ENCODE peak calls at places on chromosome 5, in seven cellular contexts. One of them, this sample, is unnamed.

GRCh38 chr5:67253911-67254310 is 57.3 kb upstream of the CD180 start:
- DNase-seq in PC-3: no peak
- DNase-seq in psoas muscle: no peak
- DNase-seq in heart right ventricle: no peak
- DNase-seq in aorta: no peak
- DNase-seq in breast epithelium: no peak
- DNase-seq in thyroid gland: no peak
- DNase-seq in this sample: no peak

GRCh38 chr5:134263801-134264200 is 37.9 kb upstream of the PPP2CA start:
- DNase-seq in PC-3: no peak
- DNase-seq in breast epithelium: no peak
- DNase-seq in psoas muscle: no peak
- DNase-seq in thyroid gland: no peak
- DNase-seq in heart right ventricle: no peak
- DNase-seq in aorta: no peak
- DNase-seq in this sample: no peak

GRCh38 chr5:79464695-79465332 is 49.1 kb downstream of the HOMER1 start:
- DNase-seq in thyroid gland: no peak
- DNase-seq in PC-3: peak; percentile 52
- DNase-seq in breast epithelium: no peak
- DNase-seq in heart right ventricle: no peak
- DNase-seq in aorta: no peak
- DNase-seq in psoas muscle: no peak
- DNase-seq in this sample: peak; percentile 12

GRCh38 chr5:90095292-90096060 is 314.1 kb downstream of the CETN3 start:
- DNase-seq in heart right ventricle: no peak
- DNase-seq in aorta: no peak
- DNase-seq in PC-3: no peak
- DNase-seq in breast epithelium: no peak
- DNase-seq in psoas muscle: no peak
- DNase-seq in thyroid gland: no peak
- DNase-seq in this sample: no peak

GRCh38 chr5:29944327-29944726 is 1249.2 kb upstream of the CDH6 start:
- DNase-seq in psoas muscle: no peak
- DNase-seq in breast epithelium: no peak
- DNase-seq in heart right ventricle: no peak
- DNase-seq in thyroid gland: no peak
- DNase-seq in PC-3: peak; percentile 52
- DNase-seq in aorta: no peak
- DNase-seq in this sample: no peak

GRCh38 chr5:42691413-42691861 is 65.2 kb upstream of the CCDC152 start:
- DNase-seq in heart right ventricle: peak; percentile 44
- DNase-seq in psoas muscle: no peak
- DNase-seq in PC-3: no peak
- DNase-seq in thyroid gland: no peak
- DNase-seq in aorta: no peak
- DNase-seq in breast epithelium: no peak
- DNase-seq in this sample: no peak

GRCh38 chr5:10690460-10690859 is 70.6 kb downstream of the DAP start:
- DNase-seq in psoas muscle: no peak
- DNase-seq in aorta: no peak
- DNase-seq in breast epithelium: no peak
- DNase-seq in thyroid gland: no peak
- DNase-seq in heart right ventricle: no peak
- DNase-seq in PC-3: no peak
- DNase-seq in this sample: no peak

GRCh38 chr5:89289604-89290003 is 406.6 kb upstream of the MEF2C start:
- DNase-seq in aorta: no peak
- DNase-seq in thyroid gland: no peak
- DNase-seq in psoas muscle: no peak
- DNase-seq in heart right ventricle: no peak
- DNase-seq in breast epithelium: no peak
- DNase-seq in PC-3: no peak
- DNase-seq in this sample: no peak

GRCh38 chr5:71880531-71880930 is 161.5 kb downstream of the CARTPT start:
- DNase-seq in breast epithelium: no peak
- DNase-seq in heart right ventricle: no peak
- DNase-seq in thyroid gland: no peak
- DNase-seq in psoas muscle: no peak
- DNase-seq in aorta: no peak
- DNase-seq in PC-3: no peak
- DNase-seq in this sample: no peak

GRCh38 chr5:85814596-85814995 is 803.1 kb upstream of the COX7C start:
- DNase-seq in psoas muscle: no peak
- DNase-seq in thyroid gland: no peak
- DNase-seq in aorta: no peak
- DNase-seq in PC-3: no peak
- DNase-seq in breast epithelium: no peak
- DNase-seq in heart right ventricle: no peak
- DNase-seq in this sample: no peak

GRCh38 chr5:109833946-109834345 is 144.2 kb downstream of the MAN2A1 start:
- DNase-seq in psoas muscle: no peak
- DNase-seq in aorta: no peak
- DNase-seq in PC-3: no peak
- DNase-seq in breast epithelium: no peak
- DNase-seq in heart right ventricle: no peak
- DNase-seq in thyroid gland: no peak
- DNase-seq in this sample: no peak

GRCh38 chr5:132229236-132229635 is 1.6 kb upstream of the P4HA2 start:
- DNase-seq in heart right ventricle: no peak
- DNase-seq in PC-3: no peak
- DNase-seq in breast epithelium: no peak
- DNase-seq in psoas muscle: no peak
- DNase-seq in aorta: peak; percentile 30
- DNase-seq in thyroid gland: no peak
- DNase-seq in this sample: no peak

GRCh38 chr5:175696139-175696854 is 38.4 kb downstream of the HRH2 start:
- DNase-seq in thyroid gland: peak; percentile 41
- DNase-seq in PC-3: peak; percentile 38
- DNase-seq in heart right ventricle: peak; percentile 80
- DNase-seq in psoas muscle: peak; percentile 74
- DNase-seq in breast epithelium: peak; percentile 36
- DNase-seq in aorta: peak; percentile 87
- DNase-seq in this sample: peak; percentile 73

GRCh38 chr5:126002222-126002897 is 420.8 kb upstream of the GRAMD2B start:
- DNase-seq in aorta: peak; percentile 81
- DNase-seq in breast epithelium: no peak
- DNase-seq in heart right ventricle: peak; percentile 52
- DNase-seq in PC-3: no peak
- DNase-seq in thyroid gland: peak; percentile 90
- DNase-seq in psoas muscle: peak; percentile 43
- DNase-seq in this sample: no peak

GRCh38 chr5:14849516-14850294 is 21.9 kb downstream of the ANKH start:
- DNase-seq in psoas muscle: no peak
- DNase-seq in breast epithelium: no peak
- DNase-seq in thyroid gland: no peak
- DNase-seq in aorta: no peak
- DNase-seq in heart right ventricle: no peak
- DNase-seq in PC-3: peak; percentile 52
- DNase-seq in this sample: no peak

GRCh38 chr5:38830521-38831051 is 15.2 kb upstream of the OSMR start:
- DNase-seq in PC-3: peak; percentile 93
- DNase-seq in psoas muscle: no peak
- DNase-seq in thyroid gland: no peak
- DNase-seq in breast epithelium: no peak
- DNase-seq in aorta: no peak
- DNase-seq in heart right ventricle: no peak
- DNase-seq in this sample: no peak

GRCh38 chr5:180831139-180832080 is 28.8 kb upstream of the MGAT1 start:
- DNase-seq in psoas muscle: peak; percentile 86
- DNase-seq in heart right ventricle: peak; percentile 90
- DNase-seq in thyroid gland: peak; percentile 87
- DNase-seq in PC-3: peak; percentile 80
- DNase-seq in breast epithelium: peak; percentile 86
- DNase-seq in aorta: peak; percentile 95
- DNase-seq in this sample: peak; percentile 75
- H3K4me3 ChIP-seq in psoas muscle: peak overlapping the region; percentile 81
- H3K4me3 ChIP-seq in heart right ventricle: peak overlapping the region; percentile 98
- H3K4me3 ChIP-seq in thyroid gland: peak overlapping the region; percentile 79
- H3K4me3 ChIP-seq in PC-3: peak overlapping the region; percentile 77
- H3K4me3 ChIP-seq in breast epithelium: peak overlapping the region; percentile 82
- H3K4me3 ChIP-seq in aorta: peak overlapping the region; percentile 90
- H3K4me3 ChIP-seq in this sample: peak overlapping the region; percentile 62

GRCh38 chr5:55517804-55518203 is 17.0 kb downstream of the PLPP1 start:
- DNase-seq in heart right ventricle: no peak
- DNase-seq in breast epithelium: no peak
- DNase-seq in thyroid gland: no peak
- DNase-seq in psoas muscle: no peak
- DNase-seq in aorta: peak; percentile 62
- DNase-seq in PC-3: no peak
- DNase-seq in this sample: no peak
- H3K27ac ChIP-seq in heart right ventricle: no peak overlapping the region
- H3K27ac ChIP-seq in breast epithelium: no peak overlapping the region
- H3K27ac ChIP-seq in thyroid gland: no peak overlapping the region
- H3K27ac ChIP-seq in psoas muscle: no peak overlapping the region
- H3K27ac ChIP-seq in aorta: no peak overlapping the region
- H3K27ac ChIP-seq in PC-3: no peak overlapping the region
- H3K27ac ChIP-seq in this sample: no peak overlapping the region

GRCh38 chr5:32710859-32711692 is at the start of gene NPR3:
- DNase-seq in PC-3: peak; percentile 20
- DNase-seq in heart right ventricle: peak; percentile 37
- DNase-seq in breast epithelium: no peak
- DNase-seq in psoas muscle: peak; percentile 35
- DNase-seq in aorta: peak; percentile 86
- DNase-seq in thyroid gland: peak; percentile 57
- DNase-seq in this sample: no peak
- H3K36me3 ChIP-seq in PC-3: no peaks in the 10 kb centered on the region
- H3K36me3 ChIP-seq in heart right ventricle: no peaks in the 10 kb centered on the region
- H3K36me3 ChIP-seq in breast epithelium: no peaks in the 10 kb centered on the region
- H3K36me3 ChIP-seq in psoas muscle: no peaks in the 10 kb centered on the region
- H3K36me3 ChIP-seq in aorta: no peaks in the 10 kb centered on the region
- H3K36me3 ChIP-seq in thyroid gland: no peaks in the 10 kb centered on the region
- H3K36me3 ChIP-seq in this sample: no peaks in the 10 kb centered on the region

GRCh38 chr5:169765597-169765996 is 128.5 kb downstream of the DOCK2 start:
- DNase-seq in heart right ventricle: no peak
- DNase-seq in breast epithelium: no peak
- DNase-seq in aorta: no peak
- DNase-seq in PC-3: no peak
- DNase-seq in thyroid gland: no peak
- DNase-seq in psoas muscle: no peak
- DNase-seq in this sample: no peak

GRCh38 chr5:169762338-169763095 is 125.4 kb downstream of the DOCK2 start:
- DNase-seq in breast epithelium: no peak
- DNase-seq in heart right ventricle: no peak
- DNase-seq in aorta: no peak
- DNase-seq in psoas muscle: no peak
- DNase-seq in PC-3: peak; percentile 37
- DNase-seq in thyroid gland: no peak
- DNase-seq in this sample: no peak

GRCh38 chr5:169763437-169764301 is 126.6 kb downstream of the DOCK2 start:
- DNase-seq in psoas muscle: no peak
- DNase-seq in breast epithelium: no peak
- DNase-seq in aorta: no peak
- DNase-seq in PC-3: no peak
- DNase-seq in heart right ventricle: no peak
- DNase-seq in thyroid gland: no peak
- DNase-seq in this sample: no peak

GRCh38 chr5:169767938-169768337 is 130.9 kb downstream of the DOCK2 start:
- DNase-seq in breast epithelium: no peak
- DNase-seq in heart right ventricle: peak; percentile 27
- DNase-seq in aorta: no peak
- DNase-seq in psoas muscle: no peak
- DNase-seq in thyroid gland: no peak
- DNase-seq in PC-3: no peak
- DNase-seq in this sample: no peak

DNA sequence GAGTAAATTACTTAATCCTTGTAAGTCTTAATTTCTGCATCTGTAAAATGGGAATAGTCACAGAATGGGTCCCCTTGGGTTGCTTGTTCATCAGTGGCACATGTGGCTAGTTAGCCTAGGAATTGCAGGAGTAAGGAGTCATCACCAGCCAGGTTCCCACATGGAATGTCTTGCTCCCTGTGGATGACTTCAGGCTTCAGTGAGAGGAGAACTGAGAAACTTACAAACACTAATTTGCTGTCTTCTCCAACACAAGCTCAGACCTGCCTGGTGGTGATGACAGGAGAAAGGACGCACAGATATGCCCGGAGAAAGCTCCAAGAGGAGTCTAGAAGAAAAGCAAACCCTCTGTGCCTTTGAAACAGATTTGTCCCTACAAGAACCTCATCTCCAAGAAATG is 128.1 kb downstream of the DOCK2 start:
- DNase-seq in psoas muscle: no peak
- DNase-seq in heart right ventricle: no peak
- DNase-seq in breast epithelium: no peak
- DNase-seq in PC-3: no peak
- DNase-seq in thyroid gland: no peak
- DNase-seq in aorta: no peak
- DNase-seq in this sample: no peak
- H3K4me3 ChIP-seq in psoas muscle: no peak overlapping the region
- H3K4me3 ChIP-seq in heart right ventricle: no peak overlapping the region
- H3K4me3 ChIP-seq in breast epithelium: no peak overlapping the region
- H3K4me3 ChIP-seq in PC-3: no peak overlapping the region
- H3K4me3 ChIP-seq in thyroid gland: no peak overlapping the region
- H3K4me3 ChIP-seq in aorta: no peak overlapping the region
- H3K4me3 ChIP-seq in this sample: no peak overlapping the region

GRCh38 chr5:64165500-64166200 is at the start of gene RNF180:
- DNase-seq in heart right ventricle: peak; percentile 71
- DNase-seq in breast epithelium: peak; percentile 55
- DNase-seq in PC-3: peak; percentile 63
- DNase-seq in aorta: peak; percentile 88
- DNase-seq in thyroid gland: peak; percentile 60
- DNase-seq in psoas muscle: peak; percentile 48
- DNase-seq in this sample: no peak

GRCh38 chr5:64164166-64164565 is 1.5 kb upstream of the RNF180 start:
- DNase-seq in aorta: no peak
- DNase-seq in thyroid gland: no peak
- DNase-seq in PC-3: peak; percentile 46
- DNase-seq in psoas muscle: no peak
- DNase-seq in breast epithelium: no peak
- DNase-seq in heart right ventricle: no peak
- DNase-seq in this sample: no peak

GRCh38 chr5:64163746-64164145 is 1.9 kb upstream of the RNF180 start:
- DNase-seq in aorta: no peak
- DNase-seq in breast epithelium: no peak
- DNase-seq in heart right ventricle: no peak
- DNase-seq in thyroid gland: no peak
- DNase-seq in psoas muscle: no peak
- DNase-seq in PC-3: no peak
- DNase-seq in this sample: no peak

GRCh38 chr5:64165160-64165499 is 513 bp upstream of the RNF180 start:
- DNase-seq in heart right ventricle: no peak
- DNase-seq in thyroid gland: peak; percentile 33
- DNase-seq in psoas muscle: no peak
- DNase-seq in aorta: no peak
- DNase-seq in breast epithelium: no peak
- DNase-seq in PC-3: peak; percentile 38
- DNase-seq in this sample: no peak

GRCh38 chr5:64166201-64166959 is 737 bp downstream of the RNF180 start:
- DNase-seq in PC-3: peak; percentile 34
- DNase-seq in breast epithelium: no peak
- DNase-seq in thyroid gland: peak; percentile 53
- DNase-seq in psoas muscle: no peak
- DNase-seq in heart right ventricle: peak; percentile 18
- DNase-seq in aorta: no peak
- DNase-seq in this sample: no peak
- H3K27ac ChIP-seq in PC-3: peak overlapping the region; percentile 16
- H3K27ac ChIP-seq in breast epithelium: peak overlapping the region; percentile 85
- H3K27ac ChIP-seq in thyroid gland: peak overlapping the region; percentile 95
- H3K27ac ChIP-seq in psoas muscle: peak overlapping the region; percentile 78
- H3K27ac ChIP-seq in heart right ventricle: peak overlapping the region; percentile 83
- H3K27ac ChIP-seq in aorta: peak overlapping the region; percentile 86
- H3K27ac ChIP-seq in this sample: no peak overlapping the region

GRCh38 chr5:136814621-136815378 is 449.5 kb upstream of the TRPC7 start:
- DNase-seq in breast epithelium: no peak
- DNase-seq in aorta: no peak
- DNase-seq in PC-3: no peak
- DNase-seq in thyroid gland: no peak
- DNase-seq in heart right ventricle: no peak
- DNase-seq in psoas muscle: peak; percentile 17
- DNase-seq in this sample: no peak
- H3K36me3 ChIP-seq in breast epithelium: no peaks in the 10 kb centered on the region
- H3K36me3 ChIP-seq in aorta: no peaks in the 10 kb centered on the region
- H3K36me3 ChIP-seq in PC-3: no peaks in the 10 kb centered on the region
- H3K36me3 ChIP-seq in thyroid gland: no peaks in the 10 kb centered on the region
- H3K36me3 ChIP-seq in heart right ventricle: no peaks in the 10 kb centered on the region
- H3K36me3 ChIP-seq in psoas muscle: no peaks in the 10 kb centered on the region
- H3K36me3 ChIP-seq in this sample: no peaks in the 10 kb centered on the region